ENCODE peak calls at places on chromosomes 5 and 9, in eight cellular contexts. I, J, Z, Y, E, S, B and C are unnamed samples.

GRCh38 chr5:40410231-40410861 is 269.4 kb upstream of the PTGER4 start:
- DNase-seq in I (peak), J (no peak), Z (peak), Y (no peak), E (no peak), S (no peak), B (no peak), C (peak)

GRCh38 chr9:114504341-114505186 is 709 bp downstream of the WHRN start:
- DNase-seq in I (peak), J (peak), Z (no peak), Y (peak), E (peak), S (peak), B (no peak), C (peak)

GRCh38 chr9:81032030-81032572 is 657.2 kb downstream of the TLE1 start:
- DNase-seq in I (no peak), J (no peak), Z (peak), Y (no peak), E (no peak), S (no peak), B (no peak), C (no peak)

GRCh38 chr5:59596586-59597348 is 296.8 kb downstream of the PDE4D start:
- DNase-seq in I (no peak), J (peak), Z (no peak), Y (no peak), E (no peak), S (no peak), B (no peak), C (no peak)

GRCh38 chr9:96256800-96257199 is 45.2 kb downstream of the HSD17B3 start:
- DNase-seq in I (no peak), J (no peak), Z (no peak), Y (no peak), E (no peak), S (peak), B (no peak), C (no peak)

GRCh38 chr5:95615164-95615467 is 4.8 kb upstream of the GPR150 start:
- DNase-seq in I (no peak), J (no peak), Z (peak), Y (no peak), E (no peak), S (no peak), B (no peak), C (no peak)

GRCh38 chr5:36363101-36363500 is 61.4 kb upstream of the RANBP3L start:
- DNase-seq in I (no peak), J (no peak), Z (no peak), Y (no peak), E (no peak), S (peak), B (no peak), C (no peak)

GRCh38 chr5:146426305-146426704 is 20.8 kb upstream of the TCERG1 start:
- DNase-seq in I (no peak), J (no peak), Z (no peak), Y (no peak), E (no peak), S (no peak), B (no peak), C (no peak)

GRCh38 chr5:57486206-57486605 is 3.6 kb upstream of the ACTBL2 start:
- DNase-seq in I (no peak), J (no peak), Z (no peak), Y (no peak), E (no peak), S (no peak), B (no peak), C (no peak)

GRCh38 chr9:89739531-89740315 is 134.9 kb downstream of the GADD45G start:
- DNase-seq in I (no peak), J (no peak), Z (peak), Y (no peak), E (no peak), S (no peak), B (no peak), C (no peak)

GRCh38 chr9:83034587-83034986 is 28.4 kb downstream of the RASEF start:
- DNase-seq in I (no peak), J (peak), Z (no peak), Y (no peak), E (no peak), S (no peak), B (no peak), C (no peak)

GRCh38 chr9:117448066-117448465 is 33.2 kb upstream of the ASTN2 start:
- DNase-seq in I (no peak), J (peak), Z (no peak), Y (no peak), E (no peak), S (no peak), B (no peak), C (no peak)

GRCh38 chr5:154158379-154158738 is 32.2 kb upstream of the GALNT10 start:
- DNase-seq in I (no peak), J (no peak), Z (no peak), Y (no peak), E (no peak), S (no peak), B (no peak), C (no peak)

GRCh38 chr9:4225291-4226119 is 74.4 kb downstream of the GLIS3 start:
- DNase-seq in I (no peak), J (no peak), Z (no peak), Y (no peak), E (no peak), S (no peak), B (no peak), C (no peak)

GRCh38 chr5:175448276-175448675 is 4.3 kb upstream of the DRD1 start:
- DNase-seq in I (no peak), J (peak), Z (no peak), Y (no peak), E (no peak), S (no peak), B (no peak), C (no peak)

GRCh38 chr9:78439192-78439865 is 142.4 kb downstream of the PSAT1 start:
- DNase-seq in I (peak), J (peak), Z (peak), Y (peak), E (peak), S (peak), B (no peak), C (peak)

GRCh38 chr9:89743216-89743575 is 138.4 kb downstream of the GADD45G start:
- DNase-seq in I (no peak), J (no peak), Z (peak), Y (no peak), E (no peak), S (no peak), B (no peak), C (no peak)

GRCh38 chr5:1513326-1514026 is 10.3 kb downstream of the LPCAT1 start:
- DNase-seq in I (no peak), J (no peak), Z (no peak), Y (peak), E (peak), S (peak), B (no peak), C (no peak)

GRCh38 chr5:144453753-144454152 is 283.1 kb downstream of the KCTD16 start:
- DNase-seq in I (no peak), J (peak), Z (no peak), Y (no peak), E (no peak), S (no peak), B (no peak), C (no peak)

GRCh38 chr9:19371942-19372341 is 8.1 kb downstream of the RPS6 start:
- DNase-seq in I (no peak), J (peak), Z (no peak), Y (no peak), E (no peak), S (no peak), B (no peak), C (no peak)

GRCh38 chr5:80867233-80867632 is 92.9 kb upstream of the RASGRF2 start:
- DNase-seq in I (no peak), J (no peak), Z (no peak), Y (no peak), E (no peak), S (no peak), B (no peak), C (no peak)

GRCh38 chr5:54608423-54609085 is 91.0 kb downstream of the SNX18 start:
- DNase-seq in I (no peak), J (no peak), Z (no peak), Y (no peak), E (no peak), S (no peak), B (no peak), C (no peak)

GRCh38 chr9:77224750-77225312 is 47.5 kb downstream of the VPS13A start:
- DNase-seq in I (no peak), J (no peak), Z (no peak), Y (no peak), E (no peak), S (no peak), B (no peak), C (no peak)